ENCODE peak calls at places on chromosomes 2 and 18, in six cellular contexts. One of them, this sample, is unnamed.

GRCh38 chr2:41900299-41900698 is 147.5 kb upstream of the PKDCC start:
- DNase-seq in dorsolateral prefrontal cortex: no peak
- DNase-seq in tibial nerve: no peak
- DNase-seq in left lung: no peak
- DNase-seq in GM12865: no peak
- DNase-seq in OCI-LY7: no peak
- DNase-seq in this sample: no peak

GRCh38 chr18:63974991-63975390 is 5.1 kb downstream of the SERPINB8 start:
- DNase-seq in dorsolateral prefrontal cortex: no peak
- DNase-seq in tibial nerve: no peak
- DNase-seq in left lung: no peak
- DNase-seq in GM12865: peak; percentile 23
- DNase-seq in OCI-LY7: peak; percentile 3
- DNase-seq in this sample: no peak

GRCh38 chr2:48448274-48449061 is 81.5 kb upstream of the STON1 start:
- DNase-seq in dorsolateral prefrontal cortex: no peak
- DNase-seq in tibial nerve: no peak
- DNase-seq in left lung: no peak
- DNase-seq in GM12865: peak; percentile 70
- DNase-seq in OCI-LY7: no peak
- DNase-seq in this sample: no peak

GRCh38 chr2:235713244-235713643 is 219.4 kb downstream of the AGAP1 start:
- DNase-seq in dorsolateral prefrontal cortex: no peak
- DNase-seq in tibial nerve: no peak
- DNase-seq in left lung: no peak
- DNase-seq in GM12865: no peak
- DNase-seq in OCI-LY7: no peak
- DNase-seq in this sample: no peak

GRCh38 chr2:208827109-208827508 is 420.5 kb downstream of the PTH2R start:
- DNase-seq in dorsolateral prefrontal cortex: no peak
- DNase-seq in tibial nerve: no peak
- DNase-seq in left lung: no peak
- DNase-seq in GM12865: no peak
- DNase-seq in OCI-LY7: no peak
- DNase-seq in this sample: no peak

GRCh38 chr2:229800997-229801754 is 86.8 kb upstream of the DNER start:
- DNase-seq in dorsolateral prefrontal cortex: no peak
- DNase-seq in tibial nerve: peak; percentile 41
- DNase-seq in left lung: no peak
- DNase-seq in GM12865: peak; percentile 85
- DNase-seq in OCI-LY7: peak; percentile 72
- DNase-seq in this sample: peak; percentile 63

GRCh38 chr2:108268001-108268400 is 20.7 kb upstream of the SULT1C2 start:
- DNase-seq in dorsolateral prefrontal cortex: no peak
- DNase-seq in tibial nerve: no peak
- DNase-seq in left lung: no peak
- DNase-seq in GM12865: no peak
- DNase-seq in OCI-LY7: no peak
- DNase-seq in this sample: no peak

GRCh38 chr2:238488347-238488826 is 61.7 kb downstream of the ASB1 start:
- DNase-seq in dorsolateral prefrontal cortex: no peak
- DNase-seq in tibial nerve: no peak
- DNase-seq in left lung: no peak
- DNase-seq in GM12865: no peak
- DNase-seq in OCI-LY7: no peak
- DNase-seq in this sample: no peak

GRCh38 chr2:231925303-231926179 is 655 bp downstream of the NPPC start:
- DNase-seq in dorsolateral prefrontal cortex: peak; percentile 80
- DNase-seq in tibial nerve: peak; percentile 64
- DNase-seq in left lung: peak; percentile 94
- DNase-seq in GM12865: peak; percentile 86
- DNase-seq in OCI-LY7: peak; percentile 67
- DNase-seq in this sample: peak; percentile 92

GRCh38 chr2:174117951-174118930 is 130.1 kb downstream of the OLA1 start:
- DNase-seq in dorsolateral prefrontal cortex: no peak
- DNase-seq in tibial nerve: no peak
- DNase-seq in left lung: no peak
- DNase-seq in GM12865: peak; percentile 7
- DNase-seq in OCI-LY7: no peak
- DNase-seq in this sample: no peak

GRCh38 chr2:99825630-99826029 is 316.8 kb downstream of the AFF3 start:
- DNase-seq in dorsolateral prefrontal cortex: no peak
- DNase-seq in tibial nerve: no peak
- DNase-seq in left lung: no peak
- DNase-seq in GM12865: no peak
- DNase-seq in OCI-LY7: no peak
- DNase-seq in this sample: no peak

GRCh38 chr2:202339052-202339870 is 36.9 kb upstream of the BMPR2 start:
- DNase-seq in dorsolateral prefrontal cortex: no peak
- DNase-seq in tibial nerve: no peak
- DNase-seq in left lung: no peak
- DNase-seq in GM12865: no peak
- DNase-seq in OCI-LY7: no peak
- DNase-seq in this sample: no peak

GRCh38 chr2:38605298-38605830 is 2.6 kb upstream of the HNRNPLL start:
- DNase-seq in dorsolateral prefrontal cortex: no peak
- DNase-seq in tibial nerve: no peak
- DNase-seq in left lung: no peak
- DNase-seq in GM12865: no peak
- DNase-seq in OCI-LY7: peak; percentile 48
- DNase-seq in this sample: no peak

GRCh38 chr2:215653344-215654015 is 217.6 kb upstream of the FN1 start:
- DNase-seq in dorsolateral prefrontal cortex: no peak
- DNase-seq in tibial nerve: no peak
- DNase-seq in left lung: no peak
- DNase-seq in GM12865: no peak
- DNase-seq in OCI-LY7: no peak
- DNase-seq in this sample: no peak

GRCh38 chr2:29114841-29115609 is at the start of gene CLIP4:
- DNase-seq in dorsolateral prefrontal cortex: peak; percentile 59
- DNase-seq in tibial nerve: peak; percentile 38
- DNase-seq in left lung: peak; percentile 87
- DNase-seq in GM12865: peak; percentile 70
- DNase-seq in OCI-LY7: no peak
- DNase-seq in this sample: peak; percentile 87

GRCh38 chr2:118010470-118010869 is 3.4 kb downstream of the CCDC93 start:
- DNase-seq in dorsolateral prefrontal cortex: no peak
- DNase-seq in tibial nerve: no peak
- DNase-seq in left lung: no peak
- DNase-seq in GM12865: no peak
- DNase-seq in OCI-LY7: no peak
- DNase-seq in this sample: no peak

GRCh38 chr18:45373286-45373880 is 241.9 kb upstream of the SLC14A2 start:
- DNase-seq in dorsolateral prefrontal cortex: no peak
- DNase-seq in tibial nerve: no peak
- DNase-seq in left lung: no peak
- DNase-seq in GM12865: no peak
- DNase-seq in OCI-LY7: no peak
- DNase-seq in this sample: no peak

GRCh38 chr2:24382363-24383021 is 22.2 kb upstream of the ITSN2 start:
- DNase-seq in dorsolateral prefrontal cortex: no peak
- DNase-seq in tibial nerve: no peak
- DNase-seq in left lung: no peak
- DNase-seq in GM12865: peak; percentile 80
- DNase-seq in OCI-LY7: peak; percentile 79
- DNase-seq in this sample: peak; percentile 80

GRCh38 chr2:70790079-70790963 is at the start of gene FIGLA:
- DNase-seq in dorsolateral prefrontal cortex: no peak
- DNase-seq in tibial nerve: no peak
- DNase-seq in left lung: peak; percentile 79
- DNase-seq in GM12865: no peak
- DNase-seq in OCI-LY7: no peak
- DNase-seq in this sample: no peak

GRCh38 chr18:10565835-10566234 is 40.0 kb downstream of the NAPG start:
- DNase-seq in dorsolateral prefrontal cortex: peak; percentile 40
- DNase-seq in tibial nerve: no peak
- DNase-seq in left lung: no peak
- DNase-seq in GM12865: no peak
- DNase-seq in OCI-LY7: no peak
- DNase-seq in this sample: no peak

GRCh38 chr2:151922845-151923666 is 94.8 kb upstream of the ARL5A start:
- DNase-seq in dorsolateral prefrontal cortex: no peak
- DNase-seq in tibial nerve: peak; percentile 52
- DNase-seq in left lung: peak; percentile 74
- DNase-seq in GM12865: no peak
- DNase-seq in OCI-LY7: no peak
- DNase-seq in this sample: no peak

GRCh38 chr2:75064691-75065396 is 106.4 kb downstream of the POLE4 start:
- DNase-seq in dorsolateral prefrontal cortex: peak; percentile 53
- DNase-seq in tibial nerve: no peak
- DNase-seq in left lung: peak; percentile 87
- DNase-seq in GM12865: peak; percentile 75
- DNase-seq in OCI-LY7: peak; percentile 51
- DNase-seq in this sample: peak; percentile 53

GRCh38 chr2:75068546-75068945 is 110.1 kb downstream of the POLE4 start:
- DNase-seq in dorsolateral prefrontal cortex: no peak
- DNase-seq in tibial nerve: no peak
- DNase-seq in left lung: no peak
- DNase-seq in GM12865: peak; percentile 35
- DNase-seq in OCI-LY7: no peak
- DNase-seq in this sample: no peak

GRCh38 chr2:75065402-75066008 is 107.1 kb downstream of the POLE4 start:
- DNase-seq in dorsolateral prefrontal cortex: no peak
- DNase-seq in tibial nerve: no peak
- DNase-seq in left lung: no peak
- DNase-seq in GM12865: peak; percentile 24
- DNase-seq in OCI-LY7: no peak
- DNase-seq in this sample: no peak

GRCh38 chr2:75066121-75066520 is 107.7 kb downstream of the POLE4 start:
- DNase-seq in dorsolateral prefrontal cortex: no peak
- DNase-seq in tibial nerve: no peak
- DNase-seq in left lung: no peak
- DNase-seq in GM12865: no peak
- DNase-seq in OCI-LY7: no peak
- DNase-seq in this sample: no peak

GRCh38 chr2:75067506-75067905 is 109.1 kb downstream of the POLE4 start:
- DNase-seq in dorsolateral prefrontal cortex: no peak
- DNase-seq in tibial nerve: no peak
- DNase-seq in left lung: no peak
- DNase-seq in GM12865: no peak
- DNase-seq in OCI-LY7: no peak
- DNase-seq in this sample: no peak
- TF ChIP-seq CTCF in dorsolateral prefrontal cortex: no peak
- TF ChIP-seq CTCF in tibial nerve: no peak
- TF ChIP-seq CTCF in left lung: no peak
- TF ChIP-seq CTCF in GM12865: no peak
- TF ChIP-seq CTCF in OCI-LY7: no peak
- TF ChIP-seq CTCF in this sample: no peak

DNA sequence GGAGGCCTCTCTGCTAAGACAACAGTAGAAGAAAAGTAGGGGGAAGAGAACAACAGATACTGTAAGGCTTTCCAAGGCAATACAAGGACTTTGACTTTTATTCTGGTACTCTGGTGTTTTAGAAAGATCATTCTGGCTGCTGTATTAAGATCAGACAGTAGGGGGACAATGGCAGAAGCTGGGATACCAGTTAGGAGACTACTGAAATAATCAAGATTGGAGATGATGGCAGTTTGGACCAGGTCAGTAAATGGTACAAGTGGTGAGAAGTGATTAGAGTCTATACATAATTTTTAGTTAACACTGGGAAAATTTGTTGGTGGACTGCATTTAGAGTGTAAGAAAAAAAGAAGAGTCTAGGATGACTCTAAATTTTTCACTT is 139.7 kb downstream of the ROCK1 start:
- DNase-seq in dorsolateral prefrontal cortex: no peak
- DNase-seq in tibial nerve: no peak
- DNase-seq in left lung: no peak
- DNase-seq in GM12865: peak; percentile 35
- DNase-seq in OCI-LY7: peak; percentile 37
- DNase-seq in this sample: peak; percentile 16
- TF ChIP-seq CTCF in dorsolateral prefrontal cortex: no peak
- TF ChIP-seq CTCF in tibial nerve: peak; percentile 25
- TF ChIP-seq CTCF in left lung: peak; percentile 20
- TF ChIP-seq CTCF in GM12865: peak; percentile 44
- TF ChIP-seq CTCF in OCI-LY7: peak; percentile 75
- TF ChIP-seq CTCF in this sample: peak; percentile 28

GRCh38 chr2:43131051-43131889 is 95.1 kb downstream of the ZFP36L2 start:
- DNase-seq in dorsolateral prefrontal cortex: no peak
- DNase-seq in tibial nerve: peak; percentile 36
- DNase-seq in left lung: peak; percentile 92
- DNase-seq in GM12865: peak; percentile 81
- DNase-seq in OCI-LY7: peak; percentile 93
- DNase-seq in this sample: peak; percentile 83
- TF ChIP-seq CTCF in dorsolateral prefrontal cortex: no peak
- TF ChIP-seq CTCF in tibial nerve: peak; percentile 26
- TF ChIP-seq CTCF in left lung: peak; percentile 28
- TF ChIP-seq CTCF in GM12865: peak; percentile 52
- TF ChIP-seq CTCF in OCI-LY7: peak; percentile 70
- TF ChIP-seq CTCF in this sample: peak; percentile 59

GRCh38 chr18:74356959-74357358 is 41.3 kb downstream of the C18orf63 start:
- DNase-seq in dorsolateral prefrontal cortex: no peak
- DNase-seq in tibial nerve: no peak
- DNase-seq in left lung: no peak
- DNase-seq in GM12865: no peak
- DNase-seq in OCI-LY7: no peak
- DNase-seq in this sample: no peak

GRCh38 chr18:74351354-74351753 is 35.7 kb downstream of the C18orf63 start:
- DNase-seq in dorsolateral prefrontal cortex: no peak
- DNase-seq in tibial nerve: no peak
- DNase-seq in left lung: no peak
- DNase-seq in GM12865: peak; percentile 26
- DNase-seq in OCI-LY7: peak; percentile 7
- DNase-seq in this sample: no peak

GRCh38 chr18:74353169-74353775 is 37.6 kb downstream of the C18orf63 start:
- DNase-seq in dorsolateral prefrontal cortex: peak; percentile 43
- DNase-seq in tibial nerve: peak; percentile 31
- DNase-seq in left lung: no peak
- DNase-seq in GM12865: peak; percentile 70
- DNase-seq in OCI-LY7: peak; percentile 12
- DNase-seq in this sample: peak; percentile 36
- TF ChIP-seq CTCF in dorsolateral prefrontal cortex: peak; percentile 90
- TF ChIP-seq CTCF in tibial nerve: peak; percentile 73
- TF ChIP-seq CTCF in left lung: peak; percentile 60
- TF ChIP-seq CTCF in GM12865: peak; percentile 63
- TF ChIP-seq CTCF in OCI-LY7: peak; percentile 52
- TF ChIP-seq CTCF in this sample: peak; percentile 42

DNA sequence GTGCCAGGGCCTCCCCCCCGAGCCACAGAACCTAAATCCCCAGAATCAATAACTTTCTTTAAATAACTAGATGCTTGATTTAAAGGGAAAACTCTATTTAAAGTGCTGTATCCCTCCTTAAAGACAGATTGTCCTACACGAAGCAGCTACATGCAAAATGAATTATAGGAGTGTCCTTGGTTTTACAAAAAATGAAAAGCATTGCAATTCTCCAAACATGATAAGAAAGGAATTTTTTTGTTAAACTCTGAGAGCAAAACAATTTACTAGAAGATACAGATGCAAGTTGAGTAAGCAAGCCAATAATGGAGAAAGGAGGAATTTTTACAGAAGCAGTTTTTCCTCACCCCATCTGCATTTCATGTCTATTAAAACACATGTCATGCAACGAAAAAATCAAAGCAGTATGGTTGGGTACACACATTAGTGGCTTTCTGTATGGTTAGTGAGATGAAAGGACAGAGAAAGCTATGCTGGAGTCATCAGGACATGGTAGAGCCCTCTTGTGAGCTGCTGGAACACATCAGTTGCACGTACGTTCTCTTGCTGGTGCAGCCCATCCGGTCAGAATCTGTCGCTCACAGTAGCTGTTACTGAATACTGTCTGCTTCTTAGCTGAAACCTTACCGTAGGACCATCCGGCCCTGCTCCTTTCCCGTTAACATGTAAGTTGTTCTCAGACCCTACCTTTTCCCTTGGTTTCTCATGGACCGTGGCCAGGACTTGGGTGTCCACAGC is 25.9 kb upstream of the STEAP3 start:
- DNase-seq in dorsolateral prefrontal cortex: no peak
- DNase-seq in tibial nerve: no peak
- DNase-seq in left lung: no peak
- DNase-seq in GM12865: no peak
- DNase-seq in OCI-LY7: no peak
- DNase-seq in this sample: no peak
- TF ChIP-seq CTCF in dorsolateral prefrontal cortex: no peak
- TF ChIP-seq CTCF in tibial nerve: no peak
- TF ChIP-seq CTCF in left lung: no peak
- TF ChIP-seq CTCF in GM12865: no peak
- TF ChIP-seq CTCF in OCI-LY7: no peak
- TF ChIP-seq CTCF in this sample: no peak

This sample was measured in GM13976.